ENCODE peak calls at places on chromosomes 12 and 14, in eight cellular contexts. Y is epithelial cell of proximal tubule, U is thyroid gland, L is endothelial cell, A is A549, P is endothelial cell of umbilical vein, C is neural crest cell, M is fibroblast of mammary gland. N is an unnamed sample.

GRCh38 chr14:69345402-69345801 is 52.7 kb downstream of the ERH start:
- DNase-seq in M (no peak), L (no peak), Y (no peak), A (no peak), U (no peak), C (no peak), P (no peak), N (no peak)

GRCh38 chr14:102686176-102686801 is 91.0 kb upstream of the TRAF3 start:
- DNase-seq in Y (no peak), M (no peak), A (no peak), U (no peak), L (no peak), P (no peak), C (no peak), N (no peak)

GRCh38 chr12:116456307-116456641 is 102.9 kb upstream of the MAP1LC3B2 start:
- DNase-seq in C (no peak), L (no peak), Y (no peak), P (no peak), U (no peak), M (no peak), A (no peak), N (no peak)

GRCh38 chr14:59093889-59094288 is 94.6 kb upstream of the DAAM1 start:
- DNase-seq in M (no peak), U (no peak), L (no peak), C (no peak), A (no peak), P (no peak), Y (no peak), N (no peak)

GRCh38 chr14:96052541-96053105 is 13.5 kb downstream of the C14orf132 start:
- DNase-seq in L (no peak), P (no peak), C (no peak), A (peak; percentile 19), Y (no peak), M (peak; percentile 43), U (no peak), N (no peak)

GRCh38 chr12:124518051-124518932 is 49.1 kb downstream of the NCOR2 start:
- DNase-seq in Y (peak; percentile 95), M (peak; percentile 99), C (peak; percentile 46), A (peak; percentile 98), P (peak; percentile 99), U (peak; percentile 100), L (no peak), N (peak; percentile 96)

GRCh38 chr14:93676416-93676958 is 111.8 kb downstream of the PRIMA1 start:
- DNase-seq in Y (peak; percentile 13), A (no peak), P (no peak), L (no peak), C (no peak), M (no peak), U (no peak), N (no peak)

GRCh38 chr12:26117321-26117720 is 7.5 kb downstream of the BHLHE41 start:
- DNase-seq in C (no peak), Y (no peak), A (no peak), L (no peak), U (no peak), M (no peak), P (no peak), N (no peak)

GRCh38 chr12:14647028-14647750 is 49.2 kb downstream of the GUCY2C start:
- DNase-seq in P (no peak), L (no peak), C (no peak), A (no peak), M (no peak), U (no peak), Y (no peak), N (no peak)

GRCh38 chr14:97306133-97306784 is 509.1 kb downstream of the VRK1 start:
- DNase-seq in C (no peak), P (no peak), M (no peak), A (no peak), U (no peak), L (no peak), Y (no peak), N (no peak)

GRCh38 chr14:101367421-101368261 is 193.7 kb upstream of the DIO3 start:
- DNase-seq in L (no peak), C (no peak), M (no peak), Y (no peak), U (no peak), P (no peak), A (no peak), N (no peak)

GRCh38 chr12:57765003-57765697 is 1.7 kb downstream of the CYP27B1 start:
- DNase-seq in Y (no peak), C (no peak), P (peak; percentile 44), L (peak; percentile 44), M (no peak), A (peak; percentile 70), U (peak; percentile 60), N (peak; percentile 68)

GRCh38 chr14:53032838-53033390 is 82.1 kb upstream of the FERMT2 start:
- DNase-seq in A (no peak), P (no peak), C (no peak), M (no peak), U (no peak), Y (no peak), L (no peak), N (no peak)

GRCh38 chr14:64841121-64841611 is 38.5 kb downstream of the SPTB start:
- DNase-seq in M (peak; percentile 55), U (no peak), L (peak; percentile 18), Y (peak; percentile 32), C (no peak), A (peak; percentile 58), P (no peak), N (peak; percentile 51)

GRCh38 chr14:95895720-95896119 is 19.1 kb downstream of the TUNAR start:
- DNase-seq in P (no peak), M (no peak), C (no peak), Y (no peak), L (peak; percentile 50), U (peak; percentile 13), A (peak; percentile 64), N (peak; percentile 53)

GRCh38 chr12:1091350-1091749 is 100.3 kb downstream of the ERC1 start:
- DNase-seq in Y (no peak), A (no peak), P (no peak), L (no peak), M (no peak), U (no peak), C (no peak), N (no peak)
- TF ChIP-seq CTCF in Y (no peak), A (no peak), P (no peak), L (no peak), M (no peak), U (no peak), C (no peak), N (no peak)

GRCh38 chr12:27547592-27547991 is 23.6 kb downstream of the PPFIBP1 start:
- DNase-seq in P (no peak), L (no peak), C (no peak), Y (no peak), U (no peak), M (no peak), A (no peak), N (no peak)

GRCh38 chr12:27549231-27549800 is 25.3 kb downstream of the PPFIBP1 start:
- DNase-seq in Y (peak; percentile 79), A (peak; percentile 34), P (peak; percentile 91), L (no peak), C (no peak), U (no peak), M (peak; percentile 93), N (no peak)

GRCh38 chr12:27548301-27549199 is 24.5 kb downstream of the PPFIBP1 start:
- DNase-seq in M (no peak), C (no peak), L (no peak), U (no peak), P (no peak), Y (no peak), A (no peak), N (no peak)

GRCh38 chr12:27542628-27543027 is 18.6 kb downstream of the PPFIBP1 start:
- DNase-seq in L (no peak), A (no peak), Y (peak; percentile 71), M (peak; percentile 89), C (no peak), P (no peak), U (no peak), N (no peak)

DNA sequence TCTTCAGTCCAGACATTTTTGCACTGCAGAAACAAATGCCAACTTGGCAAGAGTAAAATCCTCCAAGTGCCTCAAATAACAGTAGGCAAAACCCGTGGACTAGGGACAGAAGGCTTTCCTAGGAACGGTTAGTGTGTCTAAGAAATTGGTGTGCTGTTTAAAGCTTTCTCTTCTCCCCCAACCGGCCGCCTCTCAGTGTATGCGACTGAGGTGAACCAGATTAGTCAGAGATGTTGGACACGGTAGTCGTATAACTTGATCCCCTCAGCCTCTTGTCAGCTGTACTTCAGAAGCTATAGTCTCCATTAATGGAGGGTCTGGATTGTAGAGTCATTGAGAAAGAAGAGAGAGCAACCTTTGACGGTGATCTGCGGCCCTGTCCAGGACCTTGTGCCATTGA is 21.7 kb downstream of the PPFIBP1 start:
- DNase-seq in C (no peak), A (no peak), M (no peak), L (no peak), Y (no peak), P (no peak), U (peak; percentile 49), N (no peak)
- TF ChIP-seq CTCF in C (no peak), A (no peak), M (no peak), L (no peak), Y (no peak), P (no peak), U (no peak), N (no peak)

GRCh38 chr14:106185837-106186233 is 659.5 kb downstream of the TMEM121 start:
- DNase-seq in M (no peak), L (no peak), Y (no peak), A (no peak), U (no peak), P (no peak), C (no peak), N (peak; percentile 18)
- TF ChIP-seq CTCF in M (no peak), L (no peak), Y (no peak), A (no peak), U (no peak), P (no peak), C (no peak), N (no peak)

GRCh38 chr12:52216107-52216506 is 16.9 kb upstream of the KRT7 start:
- DNase-seq in Y (no peak), L (no peak), A (no peak), U (no peak), C (no peak), P (peak; percentile 43), M (no peak), N (no peak)

GRCh38 chr12:52213541-52214420 is 19.3 kb upstream of the KRT7 start:
- DNase-seq in A (peak; percentile 88), C (peak; percentile 83), L (peak; percentile 97), M (peak; percentile 71), U (peak; percentile 85), Y (no peak), P (peak; percentile 90), N (peak; percentile 93)

GRCh38 chr12:52212701-52213540 is 20.1 kb upstream of the KRT7 start:
- DNase-seq in A (no peak), P (no peak), U (peak; percentile 1), M (no peak), C (no peak), Y (no peak), L (no peak), N (no peak)

GRCh38 chr12:52215587-52216031 is 17.4 kb upstream of the KRT7 start:
- DNase-seq in M (peak; percentile 49), A (peak; percentile 85), P (peak; percentile 89), U (peak; percentile 57), L (no peak), Y (peak; percentile 49), C (no peak), N (peak; percentile 83)

DNA sequence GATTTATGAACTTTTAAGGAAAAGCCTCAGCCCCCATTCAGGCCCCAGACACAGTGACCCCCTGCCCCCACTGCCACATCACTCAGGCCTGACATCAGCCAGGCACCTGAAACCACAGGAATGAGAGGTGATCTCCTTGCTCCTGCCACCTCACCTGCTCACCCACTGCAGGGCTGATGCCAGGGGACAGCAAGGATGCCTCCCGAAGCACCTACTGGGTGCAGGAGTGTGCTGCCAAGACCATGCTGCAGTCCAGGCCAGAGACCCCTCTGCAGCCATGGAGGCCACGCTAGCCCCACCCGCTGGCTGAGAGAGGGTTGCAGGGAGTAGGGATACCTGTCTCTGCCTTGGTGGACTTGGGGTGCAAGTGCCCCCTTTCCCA is 18.6 kb upstream of the KRT7 start:
- DNase-seq in A (no peak), C (no peak), M (no peak), Y (no peak), U (peak; percentile 10), P (no peak), L (no peak), N (peak; percentile 58)
- TF ChIP-seq CTCF in A (no peak), C (no peak), M (no peak), Y (peak; percentile 11), U (no peak), P (no peak), L (no peak), N (no peak)